ENCODE peak calls at places on chromosomes 12 and 14, in six cellular contexts. T, Z, N, D, X and R are unnamed samples.

GRCh38 chr12:115710104-115710564 is 567.4 kb downstream of the MED13L start:
- DNase-seq in T (no peak), Z (no peak), N (no peak), D (no peak), X (peak; percentile 68), R (no peak)

GRCh38 chr14:99732436-99733220 is 48.5 kb downstream of the CYP46A1 start:
- DNase-seq in T (no peak), Z (no peak), N (no peak), D (no peak), X (no peak), R (no peak)

GRCh38 chr12:111850526-111850925 is 8.5 kb downstream of the MAPKAPK5 start:
- DNase-seq in T (no peak), Z (no peak), N (no peak), D (no peak), X (no peak), R (no peak)

GRCh38 chr12:1691123-1692007 is 495 bp downstream of the ADIPOR2 start:
- DNase-seq in T (no peak), Z (peak; percentile 76), N (peak; percentile 27), D (no peak), X (peak; percentile 65), R (no peak)

GRCh38 chr12:126895946-126896520 is 1370.9 kb upstream of the TMEM132C start:
- DNase-seq in T (no peak), Z (no peak), N (no peak), D (no peak), X (no peak), R (no peak)

GRCh38 chr12:21774358-21775129 is at the start of gene KCNJ8:
- DNase-seq in T (no peak), Z (peak; percentile 95), N (no peak), D (no peak), X (peak; percentile 66), R (no peak)

GRCh38 chr12:109020750-109021380 is at the start of gene SVOP:
- DNase-seq in T (no peak), Z (peak; percentile 87), N (peak; percentile 56), D (no peak), X (peak; percentile 90), R (peak; percentile 57)

GRCh38 chr12:1918081-1918874 is at the start of gene CACNA2D4:
- DNase-seq in T (no peak), Z (peak; percentile 5), N (no peak), D (no peak), X (peak; percentile 4), R (no peak)

GRCh38 chr12:80551897-80552296 is 107.9 kb downstream of the PTPRQ start:
- DNase-seq in T (no peak), Z (no peak), N (peak; percentile 53), D (no peak), X (peak; percentile 63), R (peak; percentile 83)

GRCh38 chr12:99619389-99620158 is 28.0 kb upstream of the GARIN6 start:
- DNase-seq in T (no peak), Z (peak; percentile 36), N (no peak), D (no peak), X (peak; percentile 23), R (no peak)

GRCh38 chr14:67187826-67188225 is 1.4 kb upstream of the GARIN2 start:
- DNase-seq in T (no peak), Z (no peak), N (no peak), D (no peak), X (peak; percentile 16), R (no peak)

GRCh38 chr14:28774764-28775738 is 8.5 kb downstream of the FOXG1 start:
- DNase-seq in T (no peak), Z (no peak), N (no peak), D (no peak), X (no peak), R (no peak)

GRCh38 chr12:132367401-132367851 is 38.0 kb upstream of the GALNT9 start:
- DNase-seq in T (no peak), Z (no peak), N (no peak), D (no peak), X (no peak), R (no peak)

GRCh38 chr12:10641735-10642500 is 28.5 kb upstream of the MAGOHB start:
- DNase-seq in T (no peak), Z (no peak), N (no peak), D (no peak), X (peak; percentile 40), R (peak; percentile 7)

GRCh38 chr12:98154850-98155249 is 360.5 kb upstream of the TMPO start:
- DNase-seq in T (no peak), Z (peak; percentile 37), N (no peak), D (no peak), X (no peak), R (no peak)

GRCh38 chr12:89247962-89248361 is 104.3 kb downstream of the DUSP6 start:
- DNase-seq in T (no peak), Z (no peak), N (no peak), D (no peak), X (peak; percentile 58), R (no peak)

GRCh38 chr14:104085032-104085888 is at the start of gene ASPG:
- DNase-seq in T (no peak), Z (no peak), N (no peak), D (no peak), X (no peak), R (no peak)

GRCh38 chr12:57476162-57476992 is 3.3 kb downstream of the ARHGAP9 start:
- DNase-seq in T (no peak), Z (no peak), N (no peak), D (no peak), X (no peak), R (no peak)

GRCh38 chr12:68780731-68781130 is 27.2 kb upstream of the MDM2 start:
- DNase-seq in T (no peak), Z (no peak), N (no peak), D (no peak), X (no peak), R (no peak)

GRCh38 chr12:109331546-109331945 is 16.2 kb upstream of the MYO1H start:
- DNase-seq in T (no peak), Z (no peak), N (no peak), D (no peak), X (no peak), R (no peak)

GRCh38 chr12:65566776-65567175 is 257.5 kb upstream of the HMGA2 start:
- DNase-seq in T (no peak), Z (no peak), N (no peak), D (no peak), X (peak; percentile 8), R (no peak)

GRCh38 chr14:77045570-77045890 is 17.0 kb upstream of the IRF2BPL start:
- DNase-seq in T (no peak), Z (no peak), N (no peak), D (no peak), X (no peak), R (no peak)

GRCh38 chr14:73878436-73878835 is 8.2 kb upstream of the ZNF410 start:
- DNase-seq in T (no peak), Z (no peak), N (no peak), D (no peak), X (no peak), R (no peak)

GRCh38 chr14:46988312-46988711 is 336.7 kb upstream of the RPL10L start:
- DNase-seq in T (no peak), Z (no peak), N (no peak), D (no peak), X (no peak), R (no peak)

GRCh38 chr14:59631237-59631636 is 54.6 kb upstream of the CCDC175 start:
- DNase-seq in T (no peak), Z (peak; percentile 15), N (no peak), D (no peak), X (no peak), R (no peak)

GRCh38 chr12:69966409-69966808 is 141.4 kb downstream of the MYRFL start:
- DNase-seq in T (no peak), Z (no peak), N (no peak), D (no peak), X (peak; percentile 77), R (no peak)